ENCODE peak calls at places on chromosome X, in eight cellular contexts. One of them, this sample, is unnamed. For H3K4me1, the result is how much of the 10 kb centered on the place peaks cover.

GRCh38 chrX:14864626-14865025 is 8.2 kb downstream of the FANCB start:
- DNase-seq in transverse colon: no peak
- DNase-seq in A673: no peak
- DNase-seq in upper lobe of right lung: no peak
- DNase-seq in left ventricle myocardium inferior: no peak
- DNase-seq in uterus: no peak
- DNase-seq in astrocyte: peak
- DNase-seq in endothelial cell of umbilical vein: no peak
- DNase-seq in this sample: no peak

GRCh38 chrX:73214366-73215094 is at the start of gene NAP1L2:
- DNase-seq in transverse colon: peak
- DNase-seq in A673: peak
- DNase-seq in upper lobe of right lung: peak
- DNase-seq in left ventricle myocardium inferior: peak
- DNase-seq in uterus: peak
- DNase-seq in astrocyte: peak
- DNase-seq in endothelial cell of umbilical vein: peak
- DNase-seq in this sample: no peak

GRCh38 chrX:151776936-151777335 is 42.4 kb downstream of the CNGA2 start:
- DNase-seq in transverse colon: no peak
- DNase-seq in A673: no peak
- DNase-seq in upper lobe of right lung: no peak
- DNase-seq in left ventricle myocardium inferior: no peak
- DNase-seq in uterus: no peak
- DNase-seq in astrocyte: no peak
- DNase-seq in endothelial cell of umbilical vein: no peak
- DNase-seq in this sample: no peak

GRCh38 chrX:119755981-119756533 is 2.3 kb upstream of the SOWAHD start:
- DNase-seq in transverse colon: peak
- DNase-seq in A673: no peak
- DNase-seq in upper lobe of right lung: no peak
- DNase-seq in left ventricle myocardium inferior: no peak
- DNase-seq in uterus: no peak
- DNase-seq in astrocyte: no peak
- DNase-seq in endothelial cell of umbilical vein: no peak
- DNase-seq in this sample: peak

GRCh38 chrX:154600962-154601374 is 16.0 kb downstream of the CTAG1A start:
- DNase-seq in transverse colon: no peak
- DNase-seq in A673: no peak
- DNase-seq in upper lobe of right lung: no peak
- DNase-seq in left ventricle myocardium inferior: no peak
- DNase-seq in uterus: no peak
- DNase-seq in astrocyte: peak
- DNase-seq in endothelial cell of umbilical vein: no peak
- DNase-seq in this sample: no peak

GRCh38 chrX:119407681-119408080 is 8.5 kb downstream of the SLC25A43 start:
- DNase-seq in transverse colon: no peak
- DNase-seq in A673: no peak
- DNase-seq in upper lobe of right lung: no peak
- DNase-seq in left ventricle myocardium inferior: no peak
- DNase-seq in uterus: no peak
- DNase-seq in astrocyte: peak
- DNase-seq in endothelial cell of umbilical vein: no peak
- DNase-seq in this sample: no peak

GRCh38 chrX:130413415-130413814 is 11.6 kb downstream of the RBMX2 start:
- DNase-seq in transverse colon: no peak
- DNase-seq in A673: no peak
- DNase-seq in upper lobe of right lung: no peak
- DNase-seq in left ventricle myocardium inferior: no peak
- DNase-seq in uterus: peak
- DNase-seq in astrocyte: no peak
- DNase-seq in endothelial cell of umbilical vein: no peak
- DNase-seq in this sample: no peak

GRCh38 chrX:103155201-103155600 is 59.7 kb upstream of the BEX4 start:
- DNase-seq in transverse colon: no peak
- DNase-seq in A673: peak
- DNase-seq in upper lobe of right lung: no peak
- DNase-seq in left ventricle myocardium inferior: no peak
- DNase-seq in uterus: no peak
- DNase-seq in astrocyte: no peak
- DNase-seq in endothelial cell of umbilical vein: no peak
- DNase-seq in this sample: no peak

GRCh38 chrX:118536687-118537461 is 41.3 kb downstream of the DOCK11 start:
- DNase-seq in transverse colon: no peak
- DNase-seq in A673: peak
- DNase-seq in upper lobe of right lung: no peak
- DNase-seq in left ventricle myocardium inferior: no peak
- DNase-seq in uterus: no peak
- DNase-seq in astrocyte: peak
- DNase-seq in endothelial cell of umbilical vein: peak
- DNase-seq in this sample: no peak

GRCh38 chrX:46788902-46789301 is 30.0 kb upstream of the SLC9A7 start:
- DNase-seq in transverse colon: no peak
- DNase-seq in A673: peak
- DNase-seq in upper lobe of right lung: no peak
- DNase-seq in left ventricle myocardium inferior: no peak
- DNase-seq in uterus: no peak
- DNase-seq in astrocyte: peak
- DNase-seq in endothelial cell of umbilical vein: no peak
- DNase-seq in this sample: peak

GRCh38 chrX:72201836-72202536 is 20.4 kb downstream of the PIN4 start:
- DNase-seq in transverse colon: no peak
- DNase-seq in A673: peak
- DNase-seq in upper lobe of right lung: no peak
- DNase-seq in left ventricle myocardium inferior: no peak
- DNase-seq in uterus: no peak
- DNase-seq in astrocyte: peak
- DNase-seq in endothelial cell of umbilical vein: peak
- DNase-seq in this sample: no peak

GRCh38 chrX:41688835-41689234 is at the start of gene GPR34:
- DNase-seq in transverse colon: no peak
- DNase-seq in A673: no peak
- DNase-seq in upper lobe of right lung: no peak
- DNase-seq in left ventricle myocardium inferior: no peak
- DNase-seq in uterus: no peak
- DNase-seq in astrocyte: no peak
- DNase-seq in endothelial cell of umbilical vein: no peak
- DNase-seq in this sample: no peak

GRCh38 chrX:17788956-17789562 is 51.8 kb downstream of the SCML1 start:
- DNase-seq in transverse colon: no peak
- DNase-seq in A673: no peak
- DNase-seq in upper lobe of right lung: no peak
- DNase-seq in left ventricle myocardium inferior: no peak
- DNase-seq in uterus: no peak
- DNase-seq in astrocyte: no peak
- DNase-seq in endothelial cell of umbilical vein: no peak
- DNase-seq in this sample: no peak

GRCh38 chrX:48487362-48487785 is 11.4 kb downstream of the FTSJ1 start:
- DNase-seq in transverse colon: no peak
- DNase-seq in A673: no peak
- DNase-seq in upper lobe of right lung: no peak
- DNase-seq in left ventricle myocardium inferior: no peak
- DNase-seq in uterus: no peak
- DNase-seq in astrocyte: peak
- DNase-seq in endothelial cell of umbilical vein: no peak
- DNase-seq in this sample: peak

GRCh38 chrX:67004451-67004850 is 365.6 kb upstream of the EDA2R start:
- DNase-seq in transverse colon: no peak
- DNase-seq in A673: no peak
- DNase-seq in upper lobe of right lung: no peak
- DNase-seq in left ventricle myocardium inferior: no peak
- DNase-seq in uterus: no peak
- DNase-seq in astrocyte: no peak
- DNase-seq in endothelial cell of umbilical vein: no peak
- DNase-seq in this sample: no peak

GRCh38 chrX:17759990-17760389 is 22.7 kb downstream of the SCML1 start:
- DNase-seq in transverse colon: no peak
- DNase-seq in A673: no peak
- DNase-seq in upper lobe of right lung: no peak
- DNase-seq in left ventricle myocardium inferior: no peak
- DNase-seq in uterus: no peak
- DNase-seq in astrocyte: no peak
- DNase-seq in endothelial cell of umbilical vein: no peak
- DNase-seq in this sample: peak

GRCh38 chrX:154596290-154596929 is 11.5 kb downstream of the CTAG1A start:
- DNase-seq in transverse colon: no peak
- DNase-seq in A673: peak
- DNase-seq in upper lobe of right lung: no peak
- DNase-seq in left ventricle myocardium inferior: no peak
- DNase-seq in uterus: no peak
- DNase-seq in astrocyte: peak
- DNase-seq in endothelial cell of umbilical vein: no peak
- DNase-seq in this sample: peak

GRCh38 chrX:150696836-150697235 is 3.6 kb downstream of the MTMR1 start:
- DNase-seq in transverse colon: no peak
- DNase-seq in A673: no peak
- DNase-seq in upper lobe of right lung: no peak
- DNase-seq in left ventricle myocardium inferior: no peak
- DNase-seq in uterus: no peak
- DNase-seq in astrocyte: no peak
- DNase-seq in endothelial cell of umbilical vein: no peak
- DNase-seq in this sample: no peak
- H3K27ac ChIP-seq in transverse colon: no peak
- H3K27ac ChIP-seq in A673: no peak
- H3K27ac ChIP-seq in upper lobe of right lung: peak
- H3K27ac ChIP-seq in left ventricle myocardium inferior: no peak
- H3K27ac ChIP-seq in uterus: no peak
- H3K27ac ChIP-seq in astrocyte: no peak
- H3K27ac ChIP-seq in endothelial cell of umbilical vein: no peak
- H3K27ac ChIP-seq in this sample: no peak

GRCh38 chrX:56813318-56813837 is 84.3 kb downstream of the NBDY start:
- DNase-seq in transverse colon: no peak
- DNase-seq in A673: no peak
- DNase-seq in upper lobe of right lung: no peak
- DNase-seq in left ventricle myocardium inferior: no peak
- DNase-seq in uterus: no peak
- DNase-seq in astrocyte: peak
- DNase-seq in endothelial cell of umbilical vein: peak
- DNase-seq in this sample: peak

GRCh38 chrX:56811599-56811998 is 82.6 kb downstream of the NBDY start:
- DNase-seq in transverse colon: no peak
- DNase-seq in A673: no peak
- DNase-seq in upper lobe of right lung: no peak
- DNase-seq in left ventricle myocardium inferior: no peak
- DNase-seq in uterus: no peak
- DNase-seq in astrocyte: no peak
- DNase-seq in endothelial cell of umbilical vein: no peak
- DNase-seq in this sample: no peak

GRCh38 chrX:56812515-56813105 is 83.6 kb downstream of the NBDY start:
- DNase-seq in transverse colon: no peak
- DNase-seq in A673: no peak
- DNase-seq in upper lobe of right lung: no peak
- DNase-seq in left ventricle myocardium inferior: no peak
- DNase-seq in uterus: no peak
- DNase-seq in astrocyte: no peak
- DNase-seq in endothelial cell of umbilical vein: peak
- DNase-seq in this sample: no peak

DNA sequence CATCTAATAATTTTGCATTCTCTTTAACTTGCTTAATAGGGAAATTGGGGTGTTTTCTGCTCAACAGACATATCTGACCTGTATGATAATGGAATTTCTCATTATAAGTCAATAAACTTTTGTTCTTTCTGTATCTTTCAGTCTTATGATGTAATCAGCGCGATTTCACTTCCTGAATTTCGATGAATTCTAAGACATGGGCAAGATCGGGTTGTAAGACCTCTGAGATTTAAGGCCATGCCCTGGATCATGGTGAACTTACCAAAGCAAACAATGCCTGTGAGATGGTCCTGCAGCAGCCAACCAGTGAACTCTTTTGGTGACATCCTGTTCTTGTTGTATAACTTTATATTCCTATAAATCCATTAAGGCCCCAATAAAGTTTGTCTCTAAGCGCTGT is 88.1 kb downstream of the NBDY start:
- DNase-seq in transverse colon: no peak
- DNase-seq in A673: no peak
- DNase-seq in upper lobe of right lung: no peak
- DNase-seq in left ventricle myocardium inferior: no peak
- DNase-seq in uterus: no peak
- DNase-seq in astrocyte: no peak
- DNase-seq in endothelial cell of umbilical vein: no peak
- DNase-seq in this sample: no peak
- H3K4me1 ChIP-seq in transverse colon: under half
- H3K4me1 ChIP-seq in A673: under half
- H3K4me1 ChIP-seq in upper lobe of right lung: under half
- H3K4me1 ChIP-seq in left ventricle myocardium inferior: under half
- H3K4me1 ChIP-seq in uterus: under half
- H3K4me1 ChIP-seq in astrocyte: under half
- H3K4me1 ChIP-seq in endothelial cell of umbilical vein: under half
- H3K4me1 ChIP-seq in this sample: under half

DNA sequence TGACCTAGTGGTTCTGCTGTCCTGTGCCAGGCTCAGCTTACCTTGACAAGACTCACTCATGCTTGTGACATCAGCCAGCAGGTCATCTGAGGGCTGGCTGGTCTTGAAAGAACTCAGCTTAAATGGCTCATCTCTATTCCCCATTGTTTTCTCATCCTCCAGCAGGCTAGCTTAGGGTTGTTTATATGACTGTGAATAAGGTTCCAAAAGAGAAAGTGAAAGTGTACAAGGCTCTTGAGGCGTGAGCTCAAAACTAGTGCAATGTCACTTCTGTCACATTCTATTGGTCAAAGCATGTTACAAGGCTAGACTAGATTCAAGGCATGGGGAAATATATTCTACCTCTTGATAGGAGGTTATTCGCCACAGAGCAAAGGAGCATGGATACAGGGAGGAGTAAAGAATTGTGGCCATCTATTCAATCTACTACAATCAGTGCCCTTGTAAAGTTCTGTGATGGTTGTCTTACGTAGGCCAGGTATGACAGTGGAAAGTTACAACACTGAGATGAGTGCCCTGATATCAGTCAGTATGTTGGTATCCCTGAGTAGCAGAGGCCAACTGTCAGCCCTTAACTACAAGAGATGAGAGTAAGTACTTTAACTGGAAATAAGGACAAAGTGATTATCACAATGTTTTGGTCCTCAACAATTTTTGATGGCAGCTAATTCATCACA is 19.8 kb upstream of the TMLHE start:
- DNase-seq in transverse colon: no peak
- DNase-seq in A673: no peak
- DNase-seq in upper lobe of right lung: no peak
- DNase-seq in left ventricle myocardium inferior: no peak
- DNase-seq in uterus: no peak
- DNase-seq in astrocyte: no peak
- DNase-seq in endothelial cell of umbilical vein: peak
- DNase-seq in this sample: no peak
- H3K27ac ChIP-seq in transverse colon: no peak
- H3K27ac ChIP-seq in A673: no peak
- H3K27ac ChIP-seq in upper lobe of right lung: no peak
- H3K27ac ChIP-seq in left ventricle myocardium inferior: peak
- H3K27ac ChIP-seq in uterus: no peak
- H3K27ac ChIP-seq in astrocyte: no peak
- H3K27ac ChIP-seq in endothelial cell of umbilical vein: no peak
- H3K27ac ChIP-seq in this sample: no peak

DNA sequence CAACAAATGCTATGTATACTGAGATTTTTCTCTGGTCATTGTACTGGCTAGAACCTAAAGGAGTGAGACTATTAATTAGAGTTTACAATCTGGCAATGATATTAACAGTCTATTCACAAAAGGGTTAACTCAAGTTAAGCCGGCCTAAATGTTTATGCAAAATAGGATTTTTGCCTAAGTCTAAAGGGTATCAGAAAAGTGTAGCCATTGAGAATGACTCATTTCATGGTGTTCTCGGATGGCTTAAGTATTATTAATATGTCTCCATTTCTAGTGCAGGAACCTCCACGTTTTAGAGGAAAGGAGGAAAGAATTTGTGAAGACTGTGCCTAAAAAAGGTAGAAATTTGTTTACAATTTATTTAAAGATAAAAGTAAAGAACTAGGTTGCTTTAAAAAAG is 29.8 kb downstream of the DYNLT3 start:
- DNase-seq in transverse colon: no peak
- DNase-seq in A673: no peak
- DNase-seq in upper lobe of right lung: no peak
- DNase-seq in left ventricle myocardium inferior: no peak
- DNase-seq in uterus: no peak
- DNase-seq in astrocyte: no peak
- DNase-seq in endothelial cell of umbilical vein: no peak
- DNase-seq in this sample: no peak
- H3K4me1 ChIP-seq in transverse colon: under half
- H3K4me1 ChIP-seq in A673: under half
- H3K4me1 ChIP-seq in upper lobe of right lung: under half
- H3K4me1 ChIP-seq in left ventricle myocardium inferior: under half
- H3K4me1 ChIP-seq in uterus: under half
- H3K4me1 ChIP-seq in astrocyte: under half
- H3K4me1 ChIP-seq in endothelial cell of umbilical vein: under half
- H3K4me1 ChIP-seq in this sample: under half